ENCODE peak calls at places on chromosomes 5 and 9, in five cellular contexts. Z, L, V, M and A are unnamed samples.

GRCh38 chr5:36573441-36573840 is 33.0 kb upstream of the SLC1A3 start:
- DNase-seq in Z (no peak), L (no peak), V (no peak), M (peak; percentile 73), A (no peak)

GRCh38 chr9:32665101-32665500 is 29.6 kb upstream of the TAF1L start:
- DNase-seq in Z (no peak), L (no peak), V (no peak), M (peak; percentile 69), A (no peak)

GRCh38 chr5:135020111-135020895 is 13.7 kb downstream of the PITX1 start:
- DNase-seq in Z (peak; percentile 58), L (no peak), V (no peak), M (no peak), A (no peak)

GRCh38 chr9:6134661-6135177 is 80.9 kb upstream of the IL33 start:
- DNase-seq in Z (no peak), L (no peak), V (no peak), M (peak; percentile 42), A (no peak)

GRCh38 chr5:133119233-133119711 is 67.5 kb downstream of the HSPA4 start:
- DNase-seq in Z (no peak), L (no peak), V (no peak), M (no peak), A (no peak)

GRCh38 chr9:111957856-111958631 is 61.4 kb downstream of the UGCG start:
- DNase-seq in Z (no peak), L (no peak), V (no peak), M (peak; percentile 97), A (no peak)

GRCh38 chr5:9069650-9070049 is 476.2 kb downstream of the SEMA5A start:
- DNase-seq in Z (no peak), L (no peak), V (no peak), M (no peak), A (no peak)

GRCh38 chr9:100474082-100474949 is 1.4 kb downstream of the TMEFF1 start:
- DNase-seq in Z (no peak), L (no peak), V (no peak), M (no peak), A (no peak)

GRCh38 chr9:36135791-36136276 is 699 bp upstream of the GLIPR2 start:
- DNase-seq in Z (no peak), L (no peak), V (no peak), M (no peak), A (no peak)

GRCh38 chr5:38613992-38614836 is 57.8 kb upstream of the LIFR start:
- DNase-seq in Z (no peak), L (no peak), V (peak; percentile 94), M (no peak), A (no peak)

GRCh38 chr5:35308391-35308790 is 78.1 kb upstream of the PRLR start:
- DNase-seq in Z (no peak), L (no peak), V (peak; percentile 19), M (no peak), A (no peak)

GRCh38 chr5:149887622-149888183 is 56.9 kb downstream of the PDE6A start:
- DNase-seq in Z (no peak), L (no peak), V (no peak), M (peak; percentile 39), A (no peak)

DNA sequence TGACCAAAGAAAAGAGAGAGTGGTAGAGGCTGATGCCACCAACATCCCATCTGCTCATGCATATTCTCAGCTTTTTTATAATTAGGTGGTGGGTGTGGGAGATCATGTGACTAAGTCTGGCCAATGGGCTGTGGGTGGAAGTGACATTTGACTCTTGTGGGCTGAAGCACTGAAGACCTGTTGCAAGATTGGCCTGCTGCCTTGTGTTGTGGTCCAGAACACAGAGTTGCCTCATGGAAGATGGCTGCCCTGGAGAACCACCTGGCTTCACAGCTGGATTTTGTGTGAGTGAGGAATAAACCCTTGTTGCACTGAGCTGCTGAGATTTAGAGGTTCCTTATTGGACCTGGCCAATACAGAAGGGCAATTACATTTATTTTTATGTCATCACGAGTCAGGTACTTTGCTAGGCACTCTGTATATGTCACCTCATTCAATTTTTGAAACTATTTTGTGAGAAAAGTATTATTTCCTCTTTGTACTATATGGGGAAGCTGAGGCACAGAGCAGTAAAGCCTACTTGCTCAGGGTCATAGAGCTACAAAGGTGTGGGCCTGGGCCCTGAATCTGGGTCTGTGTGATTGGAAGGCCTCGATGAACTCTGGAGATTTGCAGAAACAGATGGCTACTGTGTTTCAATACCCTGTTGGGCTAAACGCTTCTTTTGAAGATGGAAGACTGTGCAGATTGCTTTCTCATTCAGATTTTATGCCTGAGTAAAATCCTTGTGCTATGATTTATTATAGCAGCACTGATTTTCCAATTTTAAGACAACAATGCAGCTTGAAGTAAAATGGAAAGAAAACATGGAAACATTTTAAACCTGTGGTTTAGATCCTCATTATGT is 71.2 kb upstream of the TBC1D2 start:
- DNase-seq in Z (no peak), L (no peak), V (no peak), M (peak; percentile 58), A (no peak)
- H3K4me3 ChIP-seq in Z (no peak overlapping the region), L (no peak overlapping the region), V (no peak overlapping the region), M (no peak overlapping the region), A (no peak overlapping the region)

GRCh38 chr9:110103257-110103656 is 104.7 kb downstream of the C9orf152 start:
- DNase-seq in Z (no peak), L (no peak), V (no peak), M (no peak), A (no peak)

GRCh38 chr9:110099236-110099741 is 108.7 kb downstream of the C9orf152 start:
- DNase-seq in Z (no peak), L (no peak), V (no peak), M (peak; percentile 93), A (no peak)

GRCh38 chr9:110104201-110104845 is 103.6 kb downstream of the C9orf152 start:
- DNase-seq in Z (no peak), L (no peak), V (no peak), M (peak; percentile 41), A (no peak)

GRCh38 chr9:110105107-110105506 is 102.9 kb downstream of the C9orf152 start:
- DNase-seq in Z (no peak), L (no peak), V (no peak), M (peak; percentile 79), A (no peak)

GRCh38 chr9:110101531-110102161 is 106.3 kb downstream of the C9orf152 start:
- DNase-seq in Z (no peak), L (no peak), V (no peak), M (no peak), A (no peak)
- H3K4me1 ChIP-seq in Z (peaks cover 24% of the 10 kb centered on the region), L (no peaks in the 10 kb centered on the region), V (peaks cover 5% of the 10 kb centered on the region), M (peaks cover 54% of the 10 kb centered on the region), A (no peaks in the 10 kb centered on the region)

GRCh38 chr9:135928074-135928730 is 20.9 kb upstream of the CAMSAP1 start:
- DNase-seq in Z (no peak), L (no peak), V (no peak), M (no peak), A (no peak)
- H3K27ac ChIP-seq in Z (no peak overlapping the region), L (no peak overlapping the region), V (no peak overlapping the region), M (no peak overlapping the region), A (no peak overlapping the region)

DNA sequence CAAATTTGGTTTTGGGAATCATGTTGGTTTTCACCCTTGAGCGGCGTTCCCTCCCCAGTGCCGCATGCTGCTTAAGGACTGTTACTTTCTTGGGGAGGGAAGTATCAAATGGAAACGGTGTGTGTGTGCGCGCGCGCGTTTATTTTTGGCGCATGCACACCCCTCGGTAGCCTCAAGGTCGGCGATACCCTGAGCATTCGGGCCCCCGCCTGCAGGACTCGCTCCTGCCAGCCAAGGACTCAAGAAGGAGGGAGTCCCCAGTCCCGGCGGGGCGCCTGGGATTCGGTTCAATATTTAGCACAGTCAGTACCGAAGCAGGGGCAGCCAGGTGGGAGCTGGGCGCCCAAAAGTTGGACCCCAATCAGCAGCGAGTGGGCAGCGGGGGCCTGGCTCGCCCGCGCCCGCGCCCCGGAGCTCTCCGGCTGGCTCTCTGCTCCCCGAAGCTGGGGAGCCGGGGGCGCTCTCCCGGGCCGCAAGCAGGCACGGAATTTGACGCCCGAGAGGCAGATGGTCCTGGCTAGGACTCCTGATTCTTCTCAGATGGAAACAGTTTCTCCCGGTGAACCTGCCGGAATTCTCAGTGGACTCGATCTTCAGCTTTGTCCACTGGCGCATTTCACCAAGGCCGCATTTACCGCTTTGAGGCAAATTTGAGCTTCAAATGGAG is 305.9 kb upstream of the KCNN2 start:
- DNase-seq in Z (no peak), L (no peak), V (peak; percentile 55), M (no peak), A (no peak)
- H3K4me3 ChIP-seq in Z (peak overlapping the region; percentile 53), L (no peak overlapping the region), V (peak overlapping the region; percentile 3), M (peak overlapping the region; percentile 42), A (no peak overlapping the region)